ENCODE peak calls at places on chromosomes 13 and 19, in eight cellular contexts. One of them, this sample, is unnamed.

GRCh38 chr13:85589021-85589420 is 210.2 kb downstream of the SLITRK6 start:
- DNase-seq in cardiac muscle cell: no peak
- DNase-seq in lung microvascular endothelial cell: no peak
- DNase-seq in AG08395: no peak
- DNase-seq in mucosa of gallbladder: no peak
- DNase-seq in amniotic stem cell: no peak
- DNase-seq in neural progenitor cell: no peak
- DNase-seq in DMS153: no peak
- DNase-seq in this sample: no peak

GRCh38 chr19:15288146-15288963 is 44.0 kb downstream of the BRD4 start:
- DNase-seq in cardiac muscle cell: no peak
- DNase-seq in lung microvascular endothelial cell: no peak
- DNase-seq in AG08395: peak
- DNase-seq in mucosa of gallbladder: no peak
- DNase-seq in amniotic stem cell: no peak
- DNase-seq in neural progenitor cell: peak
- DNase-seq in DMS153: peak
- DNase-seq in this sample: peak

GRCh38 chr19:2271516-2272103 is 10.4 kb downstream of the PEAK3 start:
- DNase-seq in cardiac muscle cell: peak
- DNase-seq in lung microvascular endothelial cell: no peak
- DNase-seq in AG08395: peak
- DNase-seq in mucosa of gallbladder: no peak
- DNase-seq in amniotic stem cell: peak
- DNase-seq in neural progenitor cell: peak
- DNase-seq in DMS153: no peak
- DNase-seq in this sample: no peak

GRCh38 chr19:43774103-43774939 is 6.5 kb downstream of the KCNN4 start:
- DNase-seq in cardiac muscle cell: peak
- DNase-seq in lung microvascular endothelial cell: peak
- DNase-seq in AG08395: peak
- DNase-seq in mucosa of gallbladder: peak
- DNase-seq in amniotic stem cell: no peak
- DNase-seq in neural progenitor cell: peak
- DNase-seq in DMS153: no peak
- DNase-seq in this sample: no peak

GRCh38 chr19:31127132-31127967 is 221.9 kb downstream of the TSHZ3 start:
- DNase-seq in cardiac muscle cell: peak
- DNase-seq in lung microvascular endothelial cell: no peak
- DNase-seq in AG08395: peak
- DNase-seq in mucosa of gallbladder: peak
- DNase-seq in amniotic stem cell: peak
- DNase-seq in neural progenitor cell: no peak
- DNase-seq in DMS153: no peak
- DNase-seq in this sample: peak

GRCh38 chr19:16400911-16401675 is 70.7 kb downstream of the EPS15L1 start:
- DNase-seq in cardiac muscle cell: no peak
- DNase-seq in lung microvascular endothelial cell: no peak
- DNase-seq in AG08395: no peak
- DNase-seq in mucosa of gallbladder: no peak
- DNase-seq in amniotic stem cell: no peak
- DNase-seq in neural progenitor cell: no peak
- DNase-seq in DMS153: no peak
- DNase-seq in this sample: no peak

GRCh38 chr19:53182202-53182601 is 11.0 kb downstream of the ZNF665 start:
- DNase-seq in cardiac muscle cell: no peak
- DNase-seq in lung microvascular endothelial cell: no peak
- DNase-seq in AG08395: no peak
- DNase-seq in mucosa of gallbladder: no peak
- DNase-seq in amniotic stem cell: no peak
- DNase-seq in neural progenitor cell: no peak
- DNase-seq in DMS153: no peak
- DNase-seq in this sample: no peak

GRCh38 chr13:95540848-95541247 is 11.7 kb upstream of the CLDN10 start:
- DNase-seq in cardiac muscle cell: no peak
- DNase-seq in lung microvascular endothelial cell: no peak
- DNase-seq in AG08395: no peak
- DNase-seq in mucosa of gallbladder: no peak
- DNase-seq in amniotic stem cell: no peak
- DNase-seq in neural progenitor cell: no peak
- DNase-seq in DMS153: no peak
- DNase-seq in this sample: no peak

GRCh38 chr13:25733696-25734435 is 317.9 kb downstream of the SHISA2 start:
- DNase-seq in cardiac muscle cell: no peak
- DNase-seq in lung microvascular endothelial cell: no peak
- DNase-seq in AG08395: no peak
- DNase-seq in mucosa of gallbladder: no peak
- DNase-seq in amniotic stem cell: no peak
- DNase-seq in neural progenitor cell: no peak
- DNase-seq in DMS153: peak
- DNase-seq in this sample: no peak

GRCh38 chr19:52094526-52094925 is 1.0 kb downstream of the ZNF841 start:
- DNase-seq in cardiac muscle cell: no peak
- DNase-seq in lung microvascular endothelial cell: peak
- DNase-seq in AG08395: no peak
- DNase-seq in mucosa of gallbladder: no peak
- DNase-seq in amniotic stem cell: no peak
- DNase-seq in neural progenitor cell: peak
- DNase-seq in DMS153: no peak
- DNase-seq in this sample: no peak

GRCh38 chr13:114142640-114143490 is 10.4 kb upstream of the RASA3 start:
- DNase-seq in cardiac muscle cell: no peak
- DNase-seq in lung microvascular endothelial cell: no peak
- DNase-seq in AG08395: no peak
- DNase-seq in mucosa of gallbladder: peak
- DNase-seq in amniotic stem cell: no peak
- DNase-seq in neural progenitor cell: no peak
- DNase-seq in DMS153: peak
- DNase-seq in this sample: no peak

GRCh38 chr13:26998265-26998664 is 173.3 kb downstream of the USP12 start:
- DNase-seq in cardiac muscle cell: no peak
- DNase-seq in lung microvascular endothelial cell: no peak
- DNase-seq in AG08395: no peak
- DNase-seq in mucosa of gallbladder: no peak
- DNase-seq in amniotic stem cell: no peak
- DNase-seq in neural progenitor cell: no peak
- DNase-seq in DMS153: no peak
- DNase-seq in this sample: no peak

GRCh38 chr13:111281751-111282311 is 38.6 kb upstream of the TEX29 start:
- DNase-seq in cardiac muscle cell: peak
- DNase-seq in lung microvascular endothelial cell: peak
- DNase-seq in AG08395: peak
- DNase-seq in mucosa of gallbladder: no peak
- DNase-seq in amniotic stem cell: peak
- DNase-seq in neural progenitor cell: no peak
- DNase-seq in DMS153: no peak
- DNase-seq in this sample: no peak

GRCh38 chr19:31568724-31569123 is 219.5 kb upstream of the TSHZ3 start:
- DNase-seq in cardiac muscle cell: no peak
- DNase-seq in lung microvascular endothelial cell: no peak
- DNase-seq in AG08395: no peak
- DNase-seq in mucosa of gallbladder: no peak
- DNase-seq in amniotic stem cell: no peak
- DNase-seq in neural progenitor cell: no peak
- DNase-seq in DMS153: no peak
- DNase-seq in this sample: no peak

GRCh38 chr19:35609881-35610353 is 2.6 kb upstream of the HAUS5 start:
- DNase-seq in cardiac muscle cell: no peak
- DNase-seq in lung microvascular endothelial cell: no peak
- DNase-seq in AG08395: no peak
- DNase-seq in mucosa of gallbladder: no peak
- DNase-seq in amniotic stem cell: no peak
- DNase-seq in neural progenitor cell: no peak
- DNase-seq in DMS153: no peak
- DNase-seq in this sample: no peak

GRCh38 chr13:58097831-58098230 is 466.3 kb downstream of the PCDH17 start:
- DNase-seq in cardiac muscle cell: no peak
- DNase-seq in lung microvascular endothelial cell: no peak
- DNase-seq in AG08395: no peak
- DNase-seq in mucosa of gallbladder: no peak
- DNase-seq in amniotic stem cell: no peak
- DNase-seq in neural progenitor cell: no peak
- DNase-seq in DMS153: no peak
- DNase-seq in this sample: no peak

GRCh38 chr13:39481493-39481892 is 121.5 kb downstream of the LHFPL6 start:
- DNase-seq in cardiac muscle cell: peak
- DNase-seq in lung microvascular endothelial cell: peak
- DNase-seq in AG08395: no peak
- DNase-seq in mucosa of gallbladder: no peak
- DNase-seq in amniotic stem cell: no peak
- DNase-seq in neural progenitor cell: no peak
- DNase-seq in DMS153: no peak
- DNase-seq in this sample: no peak

GRCh38 chr13:23991119-23991518 is 93.8 kb upstream of the C1QTNF9B start:
- DNase-seq in cardiac muscle cell: no peak
- DNase-seq in lung microvascular endothelial cell: no peak
- DNase-seq in AG08395: no peak
- DNase-seq in mucosa of gallbladder: no peak
- DNase-seq in amniotic stem cell: no peak
- DNase-seq in neural progenitor cell: no peak
- DNase-seq in DMS153: no peak
- DNase-seq in this sample: no peak